ENCODE peak calls at places on chromosomes 4 and X, in six cellular contexts. F, O, N, L, H and G are unnamed samples. For H3K4me1, the result is how much of the 10 kb centered on the place peaks cover.

GRCh38 chrX:154116514-154116913 is 19.0 kb upstream of the MECP2 start:
- DNase-seq in N (no peak), L (no peak), F (no peak), H (no peak), O (no peak), G (no peak)

GRCh38 chr4:36168127-36168898 is 76.0 kb downstream of the ARAP2 start:
- DNase-seq in N (no peak), H (no peak), O (no peak), F (peak), L (no peak), G (no peak)

GRCh38 chr4:45155081-45155777 is 428.9 kb upstream of the GNPDA2 start:
- DNase-seq in N (peak), L (no peak), H (no peak), O (no peak), F (no peak), G (no peak)

GRCh38 chrX:79182616-79183015 is 38.1 kb downstream of the GPR174 start:
- DNase-seq in O (no peak), L (no peak), N (no peak), H (no peak), F (no peak), G (no peak)

GRCh38 chrX:21438792-21439191 is 64.6 kb downstream of the CNKSR2 start:
- DNase-seq in F (no peak), L (no peak), O (no peak), H (no peak), N (no peak), G (no peak)

GRCh38 chr4:78910612-78911011 is 28.6 kb downstream of the PAQR3 start:
- DNase-seq in F (no peak), L (no peak), H (no peak), N (no peak), O (no peak), G (no peak)

GRCh38 chrX:49072712-49073095 is 1.1 kb downstream of the PRAF2 start:
- DNase-seq in F (no peak), L (no peak), H (no peak), N (no peak), O (no peak), G (no peak)

GRCh38 chr4:152255437-152255836 is 280.5 kb downstream of the FBXW7 start:
- DNase-seq in N (peak), F (peak), O (no peak), L (no peak), H (no peak), G (no peak)

GRCh38 chr4:108240356-108240755 is 71.6 kb upstream of the LEF1 start:
- DNase-seq in H (no peak), L (no peak), F (peak), O (no peak), N (peak), G (no peak)

GRCh38 chr4:140130677-140131076 is 23.3 kb downstream of the MAML3 start:
- DNase-seq in H (no peak), F (peak), N (no peak), L (no peak), O (peak), G (no peak)

GRCh38 chr4:95124906-95125504 is 367.2 kb downstream of the BMPR1B start:
- DNase-seq in L (peak), N (peak), H (peak), F (peak), O (peak), G (peak)

GRCh38 chr4:128615197-128615596 is 194.3 kb upstream of the JADE1 start:
- DNase-seq in O (no peak), H (no peak), L (no peak), F (no peak), N (no peak), G (no peak)

GRCh38 chr4:40763228-40763716 is 13.5 kb downstream of the NSUN7 start:
- DNase-seq in F (peak), H (no peak), N (peak), L (no peak), O (peak), G (no peak)

GRCh38 chr4:48258845-48259397 is 10.7 kb downstream of the TEC start:
- DNase-seq in N (no peak), L (no peak), O (no peak), H (no peak), F (no peak), G (no peak)
- H3K14ac ChIP-seq in N (no peak), L (no peak), O (no peak), H (no peak), F (no peak), G (no peak)

GRCh38 chr4:89072921-89073320 is 15.9 kb upstream of the FAM13A start:
- DNase-seq in O (no peak), N (no peak), H (no peak), F (no peak), L (no peak), G (no peak)

GRCh38 chr4:89069481-89069880 is 12.5 kb upstream of the FAM13A start:
- DNase-seq in O (no peak), L (no peak), H (no peak), F (no peak), N (no peak), G (no peak)

GRCh38 chr4:89070041-89070440 is 13.1 kb upstream of the FAM13A start:
- DNase-seq in H (no peak), F (no peak), O (no peak), L (no peak), N (no peak), G (no peak)

GRCh38 chr4:89067407-89067806 is 10.4 kb upstream of the FAM13A start:
- DNase-seq in F (no peak), H (no peak), O (no peak), N (no peak), L (no peak), G (no peak)

GRCh38 chr4:89071311-89071710 is 14.3 kb upstream of the FAM13A start:
- DNase-seq in N (no peak), L (no peak), H (no peak), F (no peak), O (no peak), G (no peak)
- H3K9ac ChIP-seq in N (no peak), L (no peak), H (no peak), F (no peak), O (peak), G (no peak)

GRCh38 chr4:65126200-65126599 is 544.1 kb downstream of the EPHA5 start:
- DNase-seq in N (no peak), H (no peak), L (no peak), F (no peak), O (no peak), G (no peak)
- H3K4me1 ChIP-seq in N (under half), H (under half), L (under half), F (under half), O (under half), G (under half)

GRCh38 chrX:101080326-101080725 is 1.6 kb downstream of the TMEM35A start:
- DNase-seq in O (no peak), H (no peak), F (no peak), N (no peak), L (no peak), G (no peak)
- H3K14ac ChIP-seq in O (no peak), H (no peak), F (no peak), N (no peak), L (no peak), G (no peak)

DNA sequence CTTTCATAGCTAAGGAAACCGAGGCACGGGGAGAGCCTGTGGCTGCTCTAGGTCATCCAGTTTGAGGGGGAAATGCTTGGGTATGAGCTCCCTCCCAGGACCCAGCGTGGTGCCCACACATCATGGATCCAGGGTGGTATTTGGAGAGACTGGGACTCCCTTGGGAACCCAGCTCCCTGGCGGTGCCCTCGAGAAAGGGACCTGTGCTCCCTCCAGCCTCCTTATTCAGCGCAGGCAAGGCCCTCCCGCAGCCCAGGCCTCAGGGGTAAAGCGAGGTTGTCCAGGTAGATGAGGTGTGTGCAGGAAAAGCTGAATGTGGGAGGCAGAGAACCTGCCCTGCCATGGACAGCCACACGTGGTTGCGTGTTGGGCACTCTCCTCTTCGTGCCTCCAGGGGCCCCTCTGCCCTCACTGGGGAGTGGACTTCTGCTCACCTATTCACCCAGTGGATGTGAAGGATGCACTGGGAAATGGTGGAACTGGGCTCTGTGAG is 53.8 kb upstream of the GPR78 start:
- DNase-seq in O (no peak), H (no peak), L (no peak), F (no peak), N (no peak), G (no peak)
- H3K9ac ChIP-seq in O (no peak), H (no peak), L (peak), F (peak), N (no peak), G (no peak)

GRCh38 chr4:98558366-98558765 is 100.0 kb downstream of the TSPAN5 start:
- DNase-seq in L (no peak), H (no peak), N (no peak), O (no peak), F (no peak), G (no peak)

GRCh38 chr4:98555798-98556445 is 102.5 kb downstream of the TSPAN5 start:
- DNase-seq in L (no peak), O (no peak), F (peak), N (no peak), H (no peak), G (no peak)

GRCh38 chr4:98558770-98559169 is 99.6 kb downstream of the TSPAN5 start:
- DNase-seq in L (no peak), O (no peak), N (no peak), H (no peak), F (no peak), G (no peak)

GRCh38 chr4:98556451-98556850 is 102.0 kb downstream of the TSPAN5 start:
- DNase-seq in H (no peak), F (no peak), O (no peak), N (no peak), L (no peak), G (no peak)

GRCh38 chr4:98557497-98557896 is 100.9 kb downstream of the TSPAN5 start:
- DNase-seq in H (no peak), N (peak), F (peak), O (no peak), L (no peak), G (no peak)
- H3K4me1 ChIP-seq in H (under half), N (under half), F (under half), O (under half), L (under half), G (under half)

GRCh38 chr4:99821918-99822503 is 5.4 kb downstream of the DAPP1 start:
- DNase-seq in O (no peak), L (no peak), F (no peak), H (no peak), N (no peak), G (no peak)
- H3K14ac ChIP-seq in O (no peak), L (no peak), F (no peak), H (no peak), N (no peak), G (no peak)